ENCODE peak calls at places on chromosomes 7 and 10, in five cellular contexts. Z is fibroblast of lung, N is neural progenitor cell, C is kidney, D is cardiac muscle cell. F is an unnamed sample.

GRCh38 chr10:5396545-5396944 is 8.1 kb downstream of the TUBAL3 start:
- DNase-seq in Z (no peak), N (no peak), C (no peak), D (no peak), F (no peak)

GRCh38 chr10:43259981-43260761 is 6.7 kb downstream of the RASGEF1A start:
- DNase-seq in Z (no peak), N (no peak), C (peak), D (no peak), F (no peak)

GRCh38 chr7:142553216-142553615 is 196.1 kb upstream of the PRSS1 start:
- DNase-seq in Z (no peak), N (no peak), C (no peak), D (no peak), F (no peak)

GRCh38 chr10:128710795-128711183 is 584.6 kb upstream of the MKI67 start:
- DNase-seq in Z (no peak), N (no peak), C (no peak), D (no peak), F (no peak)

GRCh38 chr7:36001546-36001945 is 151.5 kb upstream of the EEPD1 start:
- DNase-seq in Z (peak), N (no peak), C (no peak), D (no peak), F (peak)

GRCh38 chr10:15462253-15462885 is 91.3 kb upstream of the FAM171A1 start:
- DNase-seq in Z (no peak), N (no peak), C (no peak), D (no peak), F (no peak)

GRCh38 chr7:137850586-137850985 is 3.8 kb upstream of the DGKI start:
- DNase-seq in Z (no peak), N (no peak), C (no peak), D (no peak), F (peak)

GRCh38 chr7:35975851-35976454 is 175.1 kb downstream of the SEPTIN7 start:
- DNase-seq in Z (peak), N (peak), C (no peak), D (peak), F (peak)

GRCh38 chr7:23183279-23184012 is 1.6 kb downstream of the NUP42 start:
- DNase-seq in Z (no peak), N (no peak), C (no peak), D (no peak), F (no peak)

GRCh38 chr10:117684673-117685211 is 142.2 kb downstream of the EMX2 start:
- DNase-seq in Z (no peak), N (peak), C (peak), D (no peak), F (no peak)

GRCh38 chr7:50533849-50534248 is 31.4 kb downstream of the DDC start:
- DNase-seq in Z (no peak), N (no peak), C (no peak), D (no peak), F (no peak)

GRCh38 chr10:133471300-133472109 is 17.8 kb downstream of the SCART1 start:
- DNase-seq in Z (no peak), N (no peak), C (no peak), D (no peak), F (no peak)

GRCh38 chr7:41628926-41629325 is 74.0 kb downstream of the INHBA start:
- DNase-seq in Z (no peak), N (no peak), C (no peak), D (peak), F (no peak)

GRCh38 chr10:42932735-42933453 is 144.0 kb upstream of the RET start:
- DNase-seq in Z (no peak), N (peak), C (no peak), D (peak), F (no peak)

GRCh38 chr7:18846765-18847215 is 270.6 kb downstream of the TWIST1 start:
- DNase-seq in Z (no peak), N (no peak), C (no peak), D (no peak), F (no peak)

GRCh38 chr10:43077421-43078171 is 727 bp downstream of the RET start:
- DNase-seq in Z (no peak), N (peak), C (no peak), D (peak), F (no peak)

GRCh38 chr10:91210435-91210834 is 10.0 kb upstream of the PCGF5 start:
- DNase-seq in Z (no peak), N (no peak), C (no peak), D (no peak), F (no peak)

GRCh38 chr7:151570366-151570915 is 50.7 kb upstream of the RHEB start:
- DNase-seq in Z (peak), N (no peak), C (no peak), D (no peak), F (no peak)

GRCh38 chr10:92722349-92722748 is 32.6 kb downstream of the HHEX start:
- DNase-seq in Z (no peak), N (no peak), C (no peak), D (no peak), F (no peak)

GRCh38 chr10:10794056-10794455 is 223.6 kb upstream of the CELF2 start:
- DNase-seq in Z (no peak), N (no peak), C (no peak), D (no peak), F (peak)

GRCh38 chr10:79112898-79113431 is 44.2 kb downstream of the ZMIZ1 start:
- DNase-seq in Z (peak), N (no peak), C (peak), D (peak), F (peak)

GRCh38 chr7:28106316-28106957 is 74.2 kb downstream of the JAZF1 start:
- DNase-seq in Z (peak), N (no peak), C (no peak), D (peak), F (peak)

GRCh38 chr7:158612546-158612945 is 24.9 kb upstream of the PTPRN2 start:
- DNase-seq in Z (no peak), N (no peak), C (no peak), D (no peak), F (no peak)

GRCh38 chr7:52586704-52587103 is 448.7 kb upstream of the POM121L12 start:
- DNase-seq in Z (no peak), N (peak), C (no peak), D (peak), F (no peak)

GRCh38 chr7:139709460-139709859 is 68.3 kb downstream of the HIPK2 start:
- DNase-seq in Z (peak), N (no peak), C (no peak), D (no peak), F (no peak)

GRCh38 chr10:61754553-61755540 is 92.1 kb downstream of the CABCOCO1 start:
- DNase-seq in Z (no peak), N (no peak), C (no peak), D (no peak), F (no peak)

GRCh38 chr7:26326211-26326610 is 34.5 kb downstream of the SNX10 start:
- DNase-seq in Z (no peak), N (no peak), C (no peak), D (no peak), F (no peak)
- H3K27ac ChIP-seq in Z (no peak), N (no peak), C (no peak), D (no peak), F (no peak)

DNA sequence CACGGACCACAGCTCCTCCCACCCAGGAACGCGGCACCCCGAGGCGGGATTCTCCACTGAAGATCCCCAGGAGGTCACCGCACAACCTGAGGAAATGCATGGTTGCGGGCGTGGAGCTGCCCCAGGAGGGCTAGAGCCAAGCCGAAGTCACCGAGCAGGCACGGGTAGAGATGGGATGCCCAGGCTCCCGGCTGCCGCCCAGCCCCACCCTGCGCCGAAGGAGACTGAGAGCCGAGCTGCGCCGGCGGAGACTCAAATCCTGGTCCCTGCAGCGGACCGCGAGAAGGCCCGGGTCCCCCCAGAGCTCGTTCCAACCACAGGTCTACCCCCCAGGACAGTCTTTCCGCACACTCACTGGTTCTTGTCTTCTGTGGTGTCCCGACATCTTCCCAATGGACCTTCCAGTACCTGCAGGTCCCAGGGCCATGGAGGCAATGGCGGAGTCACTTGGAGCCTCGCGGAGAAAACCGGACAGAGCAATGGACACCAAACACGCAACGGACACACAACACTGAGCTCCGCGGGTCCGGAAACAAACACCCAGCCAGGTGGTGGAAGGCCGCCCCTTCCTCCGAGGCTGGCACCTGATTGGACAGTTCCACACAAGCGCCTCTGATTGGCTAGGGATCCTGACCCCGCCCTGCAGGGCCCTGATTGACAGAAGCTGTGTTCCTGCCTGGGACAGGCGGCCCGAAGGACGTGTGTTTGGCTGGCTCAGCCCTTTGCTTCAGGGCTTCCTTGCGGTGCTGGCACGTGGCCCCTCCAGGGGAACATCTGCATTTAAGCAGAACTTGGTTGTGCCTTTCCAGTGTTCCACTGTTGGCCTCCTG is 331.9 kb upstream of the NUPR2 start:
- DNase-seq in Z (no peak), N (no peak), C (no peak), D (no peak), F (no peak)
- H3K4me3 ChIP-seq in Z (no peak), N (no peak), C (no peak), D (no peak), F (no peak)

GRCh38 chr10:27356738-27357137 is 116.1 kb upstream of the ACBD5 start:
- DNase-seq in Z (no peak), N (no peak), C (no peak), D (no peak), F (no peak)

GRCh38 chr10:27359792-27360320 is 119.3 kb upstream of the ACBD5 start:
- DNase-seq in Z (no peak), N (no peak), C (no peak), D (no peak), F (no peak)

GRCh38 chr10:27360581-27361172 is 120.1 kb upstream of the ACBD5 start:
- DNase-seq in Z (peak), N (peak), C (no peak), D (peak), F (peak)

GRCh38 chr10:27355918-27356573 is 115.4 kb upstream of the ACBD5 start:
- DNase-seq in Z (no peak), N (peak), C (no peak), D (no peak), F (no peak)
- TF ChIP-seq CTCF in Z (no peak), N (peak), C (no peak), D (no peak), F (peak)

DNA sequence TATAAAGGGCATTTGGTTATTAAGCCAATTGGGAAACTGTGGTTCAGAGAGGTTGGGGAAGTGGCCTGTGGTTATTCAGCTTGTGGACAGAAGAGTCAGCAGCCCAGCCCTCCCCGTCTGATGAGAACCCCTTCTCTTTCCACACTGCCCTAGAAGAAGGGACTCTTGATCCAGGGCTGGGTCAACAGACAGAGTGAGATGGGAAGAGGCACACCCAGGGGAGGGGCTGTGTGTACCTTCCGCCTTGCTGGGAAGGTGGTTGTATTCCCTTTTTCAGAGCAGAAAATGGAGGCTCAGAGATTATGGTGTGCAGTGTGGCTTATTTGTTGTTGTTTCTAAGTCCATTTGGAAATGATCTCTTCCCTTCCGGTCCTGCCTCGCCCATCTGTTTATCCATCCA is 103.4 kb downstream of the GRK5 start:
- DNase-seq in Z (no peak), N (no peak), C (no peak), D (no peak), F (no peak)
- H3K27ac ChIP-seq in Z (no peak), N (no peak), C (no peak), D (no peak), F (no peak)

DNA sequence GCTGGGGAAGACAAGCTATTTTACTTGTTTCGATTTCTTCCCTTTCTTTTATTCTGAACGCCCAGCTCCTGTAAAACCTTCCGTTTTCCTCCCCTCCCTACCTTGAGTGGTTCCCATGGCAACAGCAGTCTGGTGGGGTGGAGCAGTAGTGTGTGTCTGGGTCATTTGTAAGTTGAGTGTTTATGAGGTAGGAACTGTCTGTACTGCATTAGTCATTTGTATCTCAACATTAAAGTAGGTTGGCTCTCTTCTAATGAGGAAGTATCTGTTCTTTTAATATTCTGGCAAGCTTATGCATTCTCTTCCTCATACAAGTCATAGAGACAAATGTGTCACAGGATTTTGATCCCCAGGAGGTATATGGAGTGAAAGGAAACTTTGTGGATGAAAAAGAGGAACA is 85.3 kb upstream of the CCDC6 start:
- DNase-seq in Z (peak), N (peak), C (no peak), D (no peak), F (peak)
- H3K4me3 ChIP-seq in Z (no peak), N (no peak), C (no peak), D (no peak), F (no peak)